ENCODE peak calls at places on chromosomes 12 and 14, in ten cellular contexts. X, T, U, F, G, D, W, S, Z and Q are unnamed samples.

GRCh38 chr12:50110127-50110761 is 1.8 kb upstream of the COX14 start:
- DNase-seq in F (no peak), Z (peak), X (peak), T (no peak), W (no peak), U (peak), G (no peak), S (no peak), D (peak), Q (no peak)

GRCh38 chr14:93984070-93984469 is 7.7 kb upstream of the ASB2 start:
- DNase-seq in G (no peak), T (no peak), S (no peak), X (peak), F (no peak), W (no peak), D (no peak), Z (peak), U (no peak), Q (no peak)

GRCh38 chr12:38056701-38057689 is 259.6 kb upstream of the ALG10B start:
- DNase-seq in G (peak), X (no peak), Z (no peak), W (no peak), D (no peak), T (no peak), S (no peak), F (no peak), U (no peak), Q (peak)

GRCh38 chr14:102810523-102810922 is 33.3 kb downstream of the TRAF3 start:
- DNase-seq in D (no peak), U (peak), W (no peak), S (no peak), T (no peak), Z (no peak), F (no peak), G (no peak), X (no peak), Q (no peak)

GRCh38 chr14:35900741-35901140 is 74.6 kb downstream of the BRMS1L start:
- DNase-seq in X (no peak), Z (no peak), D (no peak), G (no peak), T (no peak), U (no peak), S (no peak), W (no peak), F (no peak), Q (no peak)

GRCh38 chr12:20514598-20514997 is 146.3 kb downstream of the PDE3A start:
- DNase-seq in X (no peak), Z (no peak), W (no peak), D (no peak), T (no peak), F (no peak), U (no peak), G (no peak), S (no peak), Q (no peak)

GRCh38 chr14:80634106-80634758 is 307.3 kb downstream of the CEP128 start:
- DNase-seq in G (peak), W (no peak), S (peak), X (peak), Z (no peak), T (peak), D (no peak), F (no peak), U (no peak), Q (no peak)

GRCh38 chr14:96304956-96305355 is 48.9 kb downstream of the BDKRB1 start:
- DNase-seq in T (no peak), X (no peak), U (no peak), S (no peak), F (no peak), W (no peak), G (peak), D (no peak), Z (no peak), Q (peak)

GRCh38 chr14:35470775-35471174 is 63.2 kb upstream of the INSM2 start:
- DNase-seq in X (peak), T (peak), G (peak), Z (no peak), U (no peak), D (no peak), W (no peak), F (no peak), S (peak), Q (no peak)

GRCh38 chr14:104297721-104298401 is 159.5 kb downstream of the KIF26A start:
- DNase-seq in F (no peak), S (no peak), T (no peak), G (no peak), W (no peak), X (no peak), D (peak), U (no peak), Z (no peak), Q (no peak)

GRCh38 chr14:23284654-23285529 is 1.0 kb downstream of the HOMEZ start:
- DNase-seq in S (peak), X (peak), Z (no peak), G (peak), W (no peak), T (peak), D (no peak), F (no peak), U (peak), Q (no peak)

GRCh38 chr14:64658201-64658600 is 46.0 kb upstream of the PLEKHG3 start:
- DNase-seq in D (no peak), U (no peak), Z (no peak), S (no peak), G (no peak), T (no peak), F (no peak), W (no peak), X (no peak), Q (no peak)

GRCh38 chr12:31589582-31589895 is 1.4 kb downstream of the DENND5B start:
- DNase-seq in W (no peak), Z (no peak), S (no peak), U (no peak), T (no peak), G (no peak), F (no peak), D (no peak), X (no peak), Q (no peak)

GRCh38 chr12:31590730-31591307 is at the start of gene DENND5B:
- DNase-seq in D (peak), Z (peak), S (peak), F (peak), W (no peak), X (peak), U (peak), G (peak), T (peak), Q (peak)

GRCh38 chr12:31591308-31591901 is 469 bp upstream of the DENND5B start:
- DNase-seq in X (peak), W (no peak), U (peak), F (peak), T (peak), G (peak), S (peak), Z (peak), D (no peak), Q (peak)

GRCh38 chr12:31588976-31589375 is 2.0 kb downstream of the DENND5B start:
- DNase-seq in W (no peak), S (no peak), D (no peak), G (peak), F (no peak), T (no peak), Z (no peak), U (no peak), X (peak), Q (no peak)

DNA sequence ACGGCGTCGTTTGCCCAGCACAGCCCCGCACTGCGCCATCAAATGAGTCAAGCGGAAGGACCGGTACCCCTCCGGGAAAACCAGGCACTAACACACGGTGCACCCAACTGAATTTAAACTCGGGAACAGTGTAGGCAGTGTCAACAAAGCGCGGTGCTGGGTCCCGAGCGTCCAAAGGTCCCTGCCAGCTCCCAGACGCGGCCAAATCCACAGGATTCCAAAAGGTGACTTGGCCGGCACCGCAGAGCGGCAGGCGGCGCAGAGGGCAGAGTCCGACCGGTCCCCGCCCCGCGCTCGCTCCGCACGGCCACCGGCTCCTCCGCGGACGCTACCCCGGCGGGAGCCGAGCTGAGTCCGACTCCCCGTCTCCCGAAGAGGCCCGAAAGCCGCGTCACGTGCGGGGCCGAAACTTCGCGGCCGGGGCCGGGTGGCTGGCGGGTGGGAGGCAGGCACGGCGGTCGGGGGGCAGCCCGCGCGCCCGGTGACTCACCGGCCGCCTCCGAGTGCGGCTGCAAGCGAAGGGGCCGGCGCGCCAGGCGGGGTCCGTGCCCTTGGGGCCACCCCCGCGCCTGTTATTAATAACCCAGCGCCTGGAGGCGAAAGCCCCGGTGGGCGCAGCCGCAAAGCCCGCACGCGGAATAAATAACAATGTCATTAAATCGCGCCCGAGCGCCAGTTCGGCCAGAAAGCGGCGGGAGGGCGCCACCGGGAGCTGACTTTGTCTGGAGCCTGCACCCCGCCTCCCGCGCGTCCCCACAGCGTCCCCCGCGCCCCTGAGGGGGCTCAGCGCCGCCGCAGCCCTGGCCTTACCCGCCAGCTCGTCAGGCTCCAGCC is 823 bp downstream of the DENND5B start:
- DNase-seq in S (peak), Z (peak), G (peak), T (peak), F (peak), W (no peak), U (peak), X (peak), D (peak), Q (peak)
- TF ChIP-seq CTCF in S (peak), Z (no peak), G (peak), T (no peak), F (peak), W (peak), U (no peak), X (no peak), D (peak), Q (no peak)

GRCh38 chr14:70259420-70259819 is 70.7 kb upstream of the SLC8A3 start:
- DNase-seq in T (no peak), W (no peak), X (no peak), D (no peak), S (no peak), F (no peak), Z (no peak), G (no peak), U (no peak), Q (no peak)

GRCh38 chr14:70254476-70254961 is 65.8 kb upstream of the SLC8A3 start:
- DNase-seq in X (peak), G (peak), T (peak), U (peak), F (peak), Z (peak), D (no peak), W (no peak), S (peak), Q (peak)

DNA sequence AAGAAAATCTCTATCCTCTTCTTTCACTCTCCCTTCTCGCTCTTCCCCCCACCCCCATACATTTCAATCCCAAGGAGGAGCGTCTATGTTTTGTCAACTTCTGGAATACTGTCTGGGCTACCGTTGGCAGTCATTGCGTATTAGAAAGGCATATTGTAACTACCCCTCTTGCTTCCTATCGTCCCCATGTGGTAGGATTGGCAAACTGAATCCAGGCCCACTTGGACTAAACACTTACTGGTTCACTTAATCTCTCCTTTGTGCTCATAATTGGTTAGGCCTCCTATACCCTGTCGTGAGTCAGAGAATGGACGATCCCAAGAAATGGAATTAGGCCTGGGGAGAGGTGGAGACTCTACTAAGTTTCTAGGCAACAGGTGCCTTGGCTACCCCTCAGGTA is 68.8 kb upstream of the SLC8A3 start:
- DNase-seq in F (no peak), U (peak), S (peak), X (no peak), W (no peak), T (no peak), D (no peak), G (peak), Z (no peak), Q (peak)
- TF ChIP-seq CTCF in F (no peak), U (peak), S (peak), X (no peak), W (peak), T (peak), D (no peak), G (no peak), Z (no peak), Q (peak)

DNA sequence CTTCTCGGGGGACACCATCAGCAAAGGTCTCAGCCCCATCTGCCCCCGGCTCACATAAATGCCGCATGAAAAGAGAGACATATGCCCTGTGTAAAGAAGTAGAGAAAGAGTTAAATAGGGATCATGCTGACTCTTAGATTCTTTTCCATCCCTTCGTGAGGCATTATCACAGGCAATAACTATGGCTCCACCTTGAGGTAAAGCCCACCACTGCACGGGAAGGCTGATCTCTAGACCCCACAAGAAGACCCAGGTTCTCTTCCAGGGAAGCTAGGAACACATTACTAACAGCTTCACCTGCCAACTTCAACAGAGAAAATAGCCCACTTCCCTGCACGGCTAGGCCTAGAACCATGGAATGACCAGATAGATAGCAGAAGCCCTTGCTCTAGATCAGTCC is 14.1 kb upstream of the NOP2 start:
- DNase-seq in U (no peak), F (no peak), D (no peak), G (no peak), Z (no peak), X (no peak), S (no peak), T (no peak), W (no peak), Q (no peak)
- TF ChIP-seq CTCF in U (no peak), F (peak), D (peak), G (no peak), Z (no peak), X (no peak), S (peak), T (peak), W (peak), Q (no peak)

GRCh38 chr12:26466709-26467108 is 271.3 kb downstream of the SSPN start:
- DNase-seq in G (no peak), X (no peak), U (no peak), T (peak), F (no peak), S (no peak), W (no peak), Z (no peak), D (no peak), Q (no peak)

GRCh38 chr12:26461799-26462198 is 266.4 kb downstream of the SSPN start:
- DNase-seq in F (no peak), X (no peak), W (no peak), T (no peak), Z (no peak), G (no peak), D (no peak), U (no peak), S (no peak), Q (no peak)

GRCh38 chr12:26460361-26460760 is 265.0 kb downstream of the SSPN start:
- DNase-seq in W (no peak), G (no peak), Z (no peak), S (no peak), F (no peak), X (no peak), D (no peak), T (no peak), U (no peak), Q (no peak)

GRCh38 chr12:26469801-26470200 is 274.4 kb downstream of the SSPN start:
- DNase-seq in T (no peak), D (no peak), X (no peak), Z (no peak), S (no peak), F (no peak), W (no peak), G (no peak), U (no peak), Q (no peak)

DNA sequence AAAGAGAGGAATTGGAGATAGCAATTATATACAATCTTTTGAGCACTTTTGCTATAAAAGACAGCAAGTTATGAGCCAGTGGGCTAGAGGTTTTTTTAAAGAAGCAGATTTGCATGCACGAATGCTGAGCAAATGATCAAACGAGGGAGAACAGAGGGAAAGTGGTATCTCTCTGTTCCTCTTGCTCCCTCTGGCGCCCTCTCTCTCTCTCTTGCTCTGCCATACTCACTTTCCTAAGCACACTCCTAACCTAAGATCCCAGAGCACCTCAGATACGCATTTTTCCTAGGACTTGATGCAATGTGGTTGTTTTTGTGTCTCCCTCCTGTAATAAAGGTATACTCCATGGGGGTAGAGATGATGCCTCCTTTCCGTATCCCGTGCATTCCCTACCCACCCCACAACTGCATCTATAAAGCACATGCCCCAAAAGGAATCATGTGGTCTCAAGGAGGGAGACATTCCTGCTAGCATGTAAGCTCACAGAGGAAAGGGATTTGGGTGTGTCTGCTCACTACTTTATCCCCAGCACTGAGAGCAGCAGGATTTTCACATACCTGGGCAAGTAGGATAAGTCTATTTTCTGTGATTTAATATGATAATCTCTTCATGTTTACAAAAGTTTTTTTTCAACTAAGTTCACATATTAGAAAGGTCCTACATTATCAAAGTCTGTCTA is 270.2 kb downstream of the SSPN start:
- DNase-seq in U (no peak), F (no peak), D (no peak), W (no peak), G (no peak), X (peak), S (peak), T (peak), Z (no peak), Q (no peak)
- TF ChIP-seq CTCF in U (no peak), F (peak), D (peak), W (peak), G (no peak), X (peak), S (peak), T (peak), Z (no peak), Q (no peak)